ENCODE peak calls at places on chromosomes 5 and 9, in eight cellular contexts. One of them, this sample, is unnamed.

GRCh38 chr9:78542491-78543175 is 245.7 kb downstream of the PSAT1 start:
- ATAC-seq in upper lobe of left lung: no peak
- ATAC-seq in HepG2: no peak
- ATAC-seq in K562: no peak
- ATAC-seq in GM23338: peak
- ATAC-seq in HCT116: no peak
- ATAC-seq in GM12878: no peak
- ATAC-seq in Panc1: no peak
- ATAC-seq in this sample: no peak

GRCh38 chr9:75993434-75993833 is 103.0 kb downstream of the PCSK5 start:
- ATAC-seq in GM12878: no peak
- ATAC-seq in HCT116: no peak
- ATAC-seq in K562: no peak
- ATAC-seq in upper lobe of left lung: no peak
- ATAC-seq in GM23338: no peak
- ATAC-seq in HepG2: no peak
- ATAC-seq in Panc1: no peak
- ATAC-seq in this sample: no peak

GRCh38 chr5:35857606-35858205 is 1.0 kb downstream of the IL7R start:
- ATAC-seq in upper lobe of left lung: no peak
- ATAC-seq in K562: no peak
- ATAC-seq in GM23338: no peak
- ATAC-seq in Panc1: peak
- ATAC-seq in GM12878: no peak
- ATAC-seq in HCT116: no peak
- ATAC-seq in HepG2: no peak
- ATAC-seq in this sample: no peak

GRCh38 chr9:125549465-125550215 is 157.4 kb downstream of the MAPKAP1 start:
- ATAC-seq in GM12878: no peak
- ATAC-seq in GM23338: no peak
- ATAC-seq in HepG2: peak
- ATAC-seq in HCT116: no peak
- ATAC-seq in upper lobe of left lung: peak
- ATAC-seq in K562: no peak
- ATAC-seq in Panc1: no peak
- ATAC-seq in this sample: peak

GRCh38 chr5:126046996-126047395 is 376.2 kb upstream of the GRAMD2B start:
- ATAC-seq in Panc1: no peak
- ATAC-seq in upper lobe of left lung: no peak
- ATAC-seq in HCT116: no peak
- ATAC-seq in K562: no peak
- ATAC-seq in GM12878: no peak
- ATAC-seq in HepG2: no peak
- ATAC-seq in GM23338: no peak
- ATAC-seq in this sample: no peak

GRCh38 chr9:13278368-13279246 is 885 bp downstream of the MPDZ start:
- ATAC-seq in GM12878: no peak
- ATAC-seq in upper lobe of left lung: peak
- ATAC-seq in HCT116: no peak
- ATAC-seq in Panc1: peak
- ATAC-seq in HepG2: peak
- ATAC-seq in K562: peak
- ATAC-seq in GM23338: peak
- ATAC-seq in this sample: peak

GRCh38 chr9:136605966-136606365 is 56.8 kb upstream of the EGFL7 start:
- ATAC-seq in upper lobe of left lung: no peak
- ATAC-seq in GM12878: no peak
- ATAC-seq in K562: no peak
- ATAC-seq in GM23338: no peak
- ATAC-seq in Panc1: peak
- ATAC-seq in HCT116: no peak
- ATAC-seq in HepG2: peak
- ATAC-seq in this sample: peak

GRCh38 chr9:71858812-71859211 is 52.2 kb downstream of the ABHD17B start:
- ATAC-seq in Panc1: no peak
- ATAC-seq in upper lobe of left lung: no peak
- ATAC-seq in GM23338: no peak
- ATAC-seq in GM12878: peak
- ATAC-seq in K562: no peak
- ATAC-seq in HCT116: no peak
- ATAC-seq in HepG2: no peak
- ATAC-seq in this sample: no peak

GRCh38 chr9:124291801-124292396 is 34.1 kb downstream of the NEK6 start:
- ATAC-seq in K562: no peak
- ATAC-seq in upper lobe of left lung: peak
- ATAC-seq in Panc1: peak
- ATAC-seq in HCT116: peak
- ATAC-seq in GM12878: peak
- ATAC-seq in GM23338: no peak
- ATAC-seq in HepG2: peak
- ATAC-seq in this sample: no peak

GRCh38 chr9:124290743-124291554 is 33.2 kb downstream of the NEK6 start:
- ATAC-seq in upper lobe of left lung: no peak
- ATAC-seq in GM12878: peak
- ATAC-seq in HCT116: no peak
- ATAC-seq in Panc1: no peak
- ATAC-seq in HepG2: no peak
- ATAC-seq in K562: no peak
- ATAC-seq in GM23338: no peak
- ATAC-seq in this sample: no peak

GRCh38 chr9:124286292-124286931 is 28.7 kb downstream of the NEK6 start:
- ATAC-seq in GM12878: peak
- ATAC-seq in HCT116: peak
- ATAC-seq in GM23338: no peak
- ATAC-seq in Panc1: peak
- ATAC-seq in HepG2: no peak
- ATAC-seq in upper lobe of left lung: no peak
- ATAC-seq in K562: no peak
- ATAC-seq in this sample: no peak

GRCh38 chr9:124292696-124293593 is 35.2 kb downstream of the NEK6 start:
- ATAC-seq in Panc1: no peak
- ATAC-seq in K562: no peak
- ATAC-seq in HepG2: no peak
- ATAC-seq in GM23338: no peak
- ATAC-seq in upper lobe of left lung: no peak
- ATAC-seq in GM12878: peak
- ATAC-seq in HCT116: no peak
- ATAC-seq in this sample: no peak

DNA sequence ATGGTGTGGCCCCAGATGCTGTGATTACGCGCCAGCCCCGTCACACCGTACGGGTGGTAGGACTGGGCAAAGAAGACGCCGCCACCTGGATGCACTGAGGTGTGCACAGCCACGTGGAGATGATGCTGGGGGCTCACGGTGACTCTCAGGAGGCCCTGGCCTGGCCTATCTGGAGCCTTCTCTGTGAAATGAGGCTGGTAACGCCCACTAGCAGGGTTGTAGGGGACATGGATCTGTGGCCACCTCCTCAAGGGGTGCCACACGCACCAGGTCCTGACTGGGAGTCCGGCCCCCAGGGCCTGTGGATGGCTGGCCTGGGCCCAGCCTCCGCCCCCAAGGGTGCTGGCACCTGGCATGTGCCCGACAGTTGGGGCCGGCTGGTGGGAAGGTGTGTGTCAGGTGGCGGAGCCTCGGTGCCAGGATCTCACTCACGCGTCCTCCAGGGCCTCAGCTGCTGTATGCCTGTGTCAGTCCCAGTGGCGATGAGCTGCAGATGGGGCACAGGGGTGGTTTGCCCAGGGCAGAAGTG is 32.4 kb downstream of the NEK6 start:
- ATAC-seq in HCT116: no peak
- ATAC-seq in GM23338: no peak
- ATAC-seq in K562: no peak
- ATAC-seq in GM12878: peak
- ATAC-seq in upper lobe of left lung: no peak
- ATAC-seq in HepG2: no peak
- ATAC-seq in Panc1: no peak
- ATAC-seq in this sample: no peak
- TF ChIP-seq POLR2AphosphoS5 in HCT116: no peak
- TF ChIP-seq POLR2AphosphoS5 in GM23338: no peak
- TF ChIP-seq POLR2AphosphoS5 in K562: no peak
- TF ChIP-seq POLR2AphosphoS5 in GM12878: peak
- TF ChIP-seq POLR2AphosphoS5 in upper lobe of left lung: no peak
- TF ChIP-seq POLR2AphosphoS5 in HepG2: no peak
- TF ChIP-seq POLR2AphosphoS5 in Panc1: no peak
- TF ChIP-seq POLR2AphosphoS5 in this sample: no peak

GRCh38 chr5:156681276-156681675 is 168.8 kb upstream of the PPP1R2B start:
- ATAC-seq in Panc1: no peak
- ATAC-seq in K562: no peak
- ATAC-seq in upper lobe of left lung: no peak
- ATAC-seq in HCT116: no peak
- ATAC-seq in GM12878: no peak
- ATAC-seq in GM23338: no peak
- ATAC-seq in HepG2: no peak
- ATAC-seq in this sample: no peak

GRCh38 chr5:156687514-156687913 is 162.6 kb upstream of the PPP1R2B start:
- ATAC-seq in GM12878: no peak
- ATAC-seq in HepG2: no peak
- ATAC-seq in upper lobe of left lung: no peak
- ATAC-seq in HCT116: no peak
- ATAC-seq in K562: no peak
- ATAC-seq in GM23338: no peak
- ATAC-seq in Panc1: no peak
- ATAC-seq in this sample: no peak

GRCh38 chr5:156684216-156684615 is 165.9 kb upstream of the PPP1R2B start:
- ATAC-seq in K562: no peak
- ATAC-seq in upper lobe of left lung: no peak
- ATAC-seq in Panc1: no peak
- ATAC-seq in HCT116: no peak
- ATAC-seq in GM23338: no peak
- ATAC-seq in GM12878: no peak
- ATAC-seq in HepG2: peak
- ATAC-seq in this sample: no peak

GRCh38 chr5:156683509-156683908 is 166.6 kb upstream of the PPP1R2B start:
- ATAC-seq in HCT116: no peak
- ATAC-seq in upper lobe of left lung: no peak
- ATAC-seq in Panc1: no peak
- ATAC-seq in GM23338: peak
- ATAC-seq in HepG2: no peak
- ATAC-seq in K562: no peak
- ATAC-seq in GM12878: no peak
- ATAC-seq in this sample: no peak

GRCh38 chr5:156686816-156687215 is 163.3 kb upstream of the PPP1R2B start:
- ATAC-seq in HepG2: no peak
- ATAC-seq in upper lobe of left lung: no peak
- ATAC-seq in HCT116: no peak
- ATAC-seq in GM12878: no peak
- ATAC-seq in K562: no peak
- ATAC-seq in Panc1: no peak
- ATAC-seq in GM23338: no peak
- ATAC-seq in this sample: no peak
- TF ChIP-seq POLR2AphosphoS5 in HepG2: no peak
- TF ChIP-seq POLR2AphosphoS5 in upper lobe of left lung: no peak
- TF ChIP-seq POLR2AphosphoS5 in HCT116: no peak
- TF ChIP-seq POLR2AphosphoS5 in GM12878: no peak
- TF ChIP-seq POLR2AphosphoS5 in K562: no peak
- TF ChIP-seq POLR2AphosphoS5 in Panc1: no peak
- TF ChIP-seq POLR2AphosphoS5 in GM23338: no peak
- TF ChIP-seq POLR2AphosphoS5 in this sample: no peak

GRCh38 chr9:83622433-83622813 is 520 bp upstream of the IDNK start:
- ATAC-seq in GM12878: peak
- ATAC-seq in HepG2: no peak
- ATAC-seq in Panc1: no peak
- ATAC-seq in HCT116: no peak
- ATAC-seq in GM23338: no peak
- ATAC-seq in upper lobe of left lung: no peak
- ATAC-seq in K562: no peak
- ATAC-seq in this sample: no peak

GRCh38 chr9:83620841-83621636 is 1.9 kb upstream of the IDNK start:
- ATAC-seq in upper lobe of left lung: peak
- ATAC-seq in HCT116: peak
- ATAC-seq in K562: peak
- ATAC-seq in GM23338: peak
- ATAC-seq in GM12878: peak
- ATAC-seq in Panc1: peak
- ATAC-seq in HepG2: peak
- ATAC-seq in this sample: no peak

GRCh38 chr9:83622814-83623633 is at the start of gene IDNK:
- ATAC-seq in GM12878: peak
- ATAC-seq in Panc1: peak
- ATAC-seq in HCT116: peak
- ATAC-seq in K562: peak
- ATAC-seq in HepG2: peak
- ATAC-seq in upper lobe of left lung: peak
- ATAC-seq in GM23338: peak
- ATAC-seq in this sample: peak

DNA sequence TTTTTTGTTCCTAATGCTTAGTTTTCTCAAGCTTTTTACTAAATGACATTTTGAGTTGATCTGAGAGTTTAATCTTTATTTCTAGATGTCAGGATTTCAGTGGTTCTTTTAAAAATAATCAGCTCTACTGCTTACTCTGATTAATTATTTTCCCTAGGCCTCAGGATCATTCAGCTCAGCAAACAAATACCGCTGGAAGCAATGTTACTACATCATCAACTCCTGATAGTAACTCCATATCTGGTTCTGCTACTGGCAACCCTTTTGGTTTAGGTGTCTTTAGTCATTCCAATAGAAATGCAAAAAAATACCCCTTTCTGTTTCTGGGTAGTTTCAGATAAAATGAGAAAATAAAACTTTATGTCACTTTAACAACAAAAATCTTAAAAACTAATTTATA is 5.6 kb upstream of the IDNK start:
- ATAC-seq in K562: no peak
- ATAC-seq in upper lobe of left lung: no peak
- ATAC-seq in HepG2: no peak
- ATAC-seq in GM12878: no peak
- ATAC-seq in GM23338: no peak
- ATAC-seq in HCT116: no peak
- ATAC-seq in Panc1: no peak
- ATAC-seq in this sample: no peak
- TF ChIP-seq POLR2AphosphoS5 in K562: no peak
- TF ChIP-seq POLR2AphosphoS5 in upper lobe of left lung: no peak
- TF ChIP-seq POLR2AphosphoS5 in HepG2: no peak
- TF ChIP-seq POLR2AphosphoS5 in GM12878: no peak
- TF ChIP-seq POLR2AphosphoS5 in GM23338: no peak
- TF ChIP-seq POLR2AphosphoS5 in HCT116: no peak
- TF ChIP-seq POLR2AphosphoS5 in Panc1: no peak
- TF ChIP-seq POLR2AphosphoS5 in this sample: no peak

GRCh38 chr5:150785950-150786349 is 7.4 kb downstream of the SMIM3 start:
- ATAC-seq in upper lobe of left lung: no peak
- ATAC-seq in HepG2: no peak
- ATAC-seq in K562: no peak
- ATAC-seq in Panc1: no peak
- ATAC-seq in GM23338: no peak
- ATAC-seq in HCT116: no peak
- ATAC-seq in GM12878: no peak
- ATAC-seq in this sample: no peak

GRCh38 chr5:150781706-150782614 is 3.4 kb downstream of the SMIM3 start:
- ATAC-seq in HCT116: peak
- ATAC-seq in upper lobe of left lung: peak
- ATAC-seq in K562: no peak
- ATAC-seq in GM12878: no peak
- ATAC-seq in GM23338: no peak
- ATAC-seq in HepG2: peak
- ATAC-seq in Panc1: peak
- ATAC-seq in this sample: peak

GRCh38 chr5:150782850-150783249 is 4.3 kb downstream of the SMIM3 start:
- ATAC-seq in HCT116: no peak
- ATAC-seq in upper lobe of left lung: no peak
- ATAC-seq in HepG2: no peak
- ATAC-seq in GM23338: no peak
- ATAC-seq in GM12878: no peak
- ATAC-seq in K562: no peak
- ATAC-seq in Panc1: peak
- ATAC-seq in this sample: no peak

GRCh38 chr5:150780816-150781221 is 2.3 kb downstream of the SMIM3 start:
- ATAC-seq in K562: no peak
- ATAC-seq in Panc1: no peak
- ATAC-seq in GM23338: no peak
- ATAC-seq in HCT116: no peak
- ATAC-seq in HepG2: no peak
- ATAC-seq in GM12878: no peak
- ATAC-seq in upper lobe of left lung: peak
- ATAC-seq in this sample: no peak

DNA sequence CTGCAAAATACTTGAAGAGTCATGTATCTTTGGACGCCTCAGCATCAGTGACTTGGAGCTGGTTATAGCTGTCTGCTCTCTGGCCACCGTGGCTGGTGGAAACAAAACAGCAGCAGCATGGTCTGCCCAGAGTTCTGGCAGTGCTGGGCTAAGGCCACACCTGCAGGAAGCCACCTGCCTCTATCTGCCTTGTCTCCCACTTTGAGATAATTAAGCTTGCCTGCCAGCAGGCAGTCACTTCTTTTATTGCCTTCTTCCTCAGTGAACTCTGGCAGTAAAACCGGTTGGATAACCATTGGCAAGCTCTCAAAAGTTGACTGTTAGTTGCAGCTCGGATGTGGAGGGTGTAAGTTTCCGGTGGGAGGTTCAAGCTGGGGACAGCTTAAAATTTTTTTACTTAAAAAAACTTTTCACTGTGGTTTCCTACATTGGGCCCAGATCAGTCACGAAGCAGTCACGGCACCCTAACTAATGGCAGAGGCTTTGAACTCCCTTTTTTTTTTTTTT is 4.9 kb downstream of the SMIM3 start:
- ATAC-seq in K562: no peak
- ATAC-seq in HCT116: peak
- ATAC-seq in upper lobe of left lung: peak
- ATAC-seq in GM12878: peak
- ATAC-seq in Panc1: peak
- ATAC-seq in HepG2: no peak
- ATAC-seq in GM23338: peak
- ATAC-seq in this sample: peak
- TF ChIP-seq POLR2AphosphoS5 in K562: no peak
- TF ChIP-seq POLR2AphosphoS5 in HCT116: peak
- TF ChIP-seq POLR2AphosphoS5 in upper lobe of left lung: peak
- TF ChIP-seq POLR2AphosphoS5 in GM12878: no peak
- TF ChIP-seq POLR2AphosphoS5 in Panc1: peak
- TF ChIP-seq POLR2AphosphoS5 in HepG2: no peak
- TF ChIP-seq POLR2AphosphoS5 in GM23338: no peak
- TF ChIP-seq POLR2AphosphoS5 in this sample: peak